ENCODE peak calls at places on chromosomes 4 and X, in seven cellular contexts. T, C, I, E, H, K and N are unnamed samples.

GRCh38 chr4:73653695-73654106 is 33.5 kb upstream of the RASSF6 start:
- DNase-seq in E (peak), T (no peak), I (no peak), H (no peak), K (peak), C (no peak), N (no peak)

GRCh38 chrX:20514358-20514757 is 247.6 kb upstream of the RPS6KA3 start:
- DNase-seq in I (no peak), H (no peak), K (peak), T (no peak), E (peak), C (no peak), N (no peak)

GRCh38 chr4:88583643-88584470 is 8.4 kb upstream of the HERC3 start:
- DNase-seq in K (no peak), T (no peak), H (no peak), C (no peak), I (no peak), E (no peak), N (no peak)

GRCh38 chr4:154677300-154677699 is 64.8 kb upstream of the FGG start:
- DNase-seq in K (no peak), T (no peak), H (no peak), I (no peak), E (no peak), C (no peak), N (no peak)

GRCh38 chr4:175540151-175540550 is 271.9 kb downstream of the GPM6A start:
- DNase-seq in H (no peak), K (peak), E (no peak), I (no peak), T (no peak), C (no peak), N (no peak)

GRCh38 chr4:92021203-92021602 is 282.6 kb upstream of the GRID2 start:
- DNase-seq in T (no peak), C (no peak), H (no peak), E (no peak), I (no peak), K (no peak), N (no peak)

GRCh38 chrX:136708348-136708747 is 60.4 kb downstream of the CD40LG start:
- DNase-seq in T (no peak), C (no peak), K (no peak), H (no peak), E (peak), I (no peak), N (no peak)

GRCh38 chr4:169410839-169411770 is 140.3 kb upstream of the SH3RF1 start:
- DNase-seq in E (peak), T (peak), K (peak), I (peak), C (peak), H (no peak), N (peak)

GRCh38 chrX:3711331-3711917 is 2.0 kb downstream of the PRKX start:
- DNase-seq in I (no peak), C (no peak), T (peak), E (no peak), K (no peak), H (no peak), N (no peak)

GRCh38 chr4:171582961-171583581 is 230.1 kb upstream of the GALNTL6 start:
- DNase-seq in C (no peak), T (no peak), I (no peak), E (no peak), H (no peak), K (no peak), N (no peak)

GRCh38 chr4:169202143-169202699 is 68.5 kb downstream of the SH3RF1 start:
- DNase-seq in I (no peak), K (no peak), H (no peak), T (no peak), C (no peak), E (peak), N (no peak)

GRCh38 chr4:185721190-185721948 is 90.6 kb downstream of the SORBS2 start:
- DNase-seq in I (no peak), E (no peak), T (no peak), K (no peak), H (no peak), C (no peak), N (no peak)

GRCh38 chr4:108303488-108304177 is 134.9 kb upstream of the LEF1 start:
- DNase-seq in C (no peak), I (no peak), H (no peak), E (peak), K (peak), T (no peak), N (no peak)

GRCh38 chr4:153645183-153645582 is 38.9 kb upstream of the TLR2 start:
- DNase-seq in T (no peak), E (no peak), C (no peak), K (no peak), H (no peak), I (no peak), N (no peak)

GRCh38 chr4:128524311-128524710 is 236.7 kb upstream of the PGRMC2 start:
- DNase-seq in C (no peak), E (peak), I (peak), T (peak), H (no peak), K (peak), N (no peak)

GRCh38 chr4:89039735-89040338 is 17.1 kb downstream of the FAM13A start:
- DNase-seq in C (no peak), E (peak), I (no peak), K (no peak), H (no peak), T (no peak), N (no peak)

GRCh38 chr4:154416183-154416543 is 75.4 kb downstream of the DCHS2 start:
- DNase-seq in H (no peak), I (no peak), T (peak), E (no peak), C (no peak), K (no peak), N (no peak)

GRCh38 chr4:87410669-87411068 is 11.7 kb upstream of the NUDT9 start:
- DNase-seq in T (no peak), K (no peak), I (no peak), C (no peak), E (no peak), H (no peak), N (no peak)

GRCh38 chr4:1342003-1342402 is 5.0 kb upstream of the UVSSA start:
- DNase-seq in E (peak), C (no peak), I (no peak), T (no peak), H (no peak), K (no peak), N (no peak)

GRCh38 chr4:26062221-26062620 is 148.2 kb downstream of the SMIM20 start:
- DNase-seq in E (no peak), H (no peak), C (no peak), K (no peak), I (no peak), T (no peak), N (no peak)

GRCh38 chr4:41935652-41936021 is 408 bp downstream of the TMEM33 start:
- DNase-seq in T (no peak), C (no peak), I (no peak), K (peak), E (no peak), H (no peak), N (no peak)

GRCh38 chrX:136866337-136867095 is 14.0 kb downstream of the RBMX start:
- DNase-seq in E (no peak), T (no peak), H (no peak), K (no peak), C (no peak), I (no peak), N (no peak)

GRCh38 chr4:30386266-30386895 is 333.8 kb upstream of the PCDH7 start:
- DNase-seq in T (no peak), E (peak), K (peak), I (no peak), H (no peak), C (no peak), N (no peak)

GRCh38 chr4:155249036-155249566 is 40.7 kb downstream of the NPY2R start:
- DNase-seq in K (no peak), I (no peak), C (no peak), T (no peak), E (no peak), H (no peak), N (no peak)